ENCODE peak calls at places on chromosomes 2 and 18, in nine cellular contexts. B is substantia nigra; E is AML-193; W is HEK293T; H is stimulated activated CD4-positive, alpha-beta T cell treated with anti-CD3 and anti-CD28 coated beads, TNF-alpha, amount 100 ng/mL, for 1 hour; S is Daoy; P is HS-5; X is NCI-H524; J is type B pancreatic cell. Z is an unnamed sample.

GRCh38 chr18:79625195-79625923 is 54.2 kb upstream of the CTDP1 start:
- DNase-seq in H (no peak), P (no peak), X (no peak), S (no peak), W (no peak), E (peak), B (no peak), J (no peak), Z (no peak)

GRCh38 chr2:138032334-138032733 is 68.1 kb downstream of the HNMT start:
- DNase-seq in B (no peak), J (no peak), X (no peak), E (no peak), P (no peak), S (no peak), H (no peak), W (no peak), Z (no peak)

GRCh38 chr2:188601927-188602326 is 310.3 kb downstream of the GULP1 start:
- DNase-seq in J (no peak), H (no peak), E (no peak), W (no peak), P (no peak), S (no peak), B (no peak), X (no peak), Z (no peak)

GRCh38 chr2:118443596-118443995 is 355.3 kb downstream of the INSIG2 start:
- DNase-seq in E (no peak), H (no peak), X (no peak), W (no peak), S (peak), B (no peak), P (peak), J (no peak), Z (no peak)

GRCh38 chr2:25161055-25161781 is 7.2 kb downstream of the POMC start:
- DNase-seq in J (no peak), S (no peak), H (peak), W (no peak), P (no peak), B (peak), E (no peak), X (no peak), Z (no peak)

GRCh38 chr2:69615078-69615630 is 28.4 kb downstream of the AAK1 start:
- DNase-seq in J (no peak), S (peak), H (no peak), P (no peak), E (no peak), B (no peak), X (no peak), W (no peak), Z (no peak)

GRCh38 chr2:191386938-191387536 is 141.8 kb downstream of the MYO1B start:
- DNase-seq in X (no peak), E (no peak), J (no peak), B (no peak), P (peak), H (no peak), W (no peak), S (peak), Z (no peak)

GRCh38 chr18:54883816-54884604 is 55.7 kb downstream of the RAB27B start:
- DNase-seq in X (no peak), W (no peak), E (no peak), H (no peak), P (no peak), B (no peak), S (no peak), J (no peak), Z (no peak)

GRCh38 chr2:148184967-148185366 is 164.1 kb downstream of the MBD5 start:
- DNase-seq in E (no peak), W (no peak), P (no peak), S (no peak), X (no peak), J (no peak), H (no peak), B (no peak), Z (no peak)

GRCh38 chr2:15337996-15338666 is 223.0 kb downstream of the NBAS start:
- DNase-seq in E (no peak), P (no peak), W (no peak), H (no peak), S (peak), B (no peak), J (no peak), X (no peak), Z (no peak)

GRCh38 chr2:205692095-205692494 is 9.8 kb downstream of the NRP2 start:
- DNase-seq in E (no peak), W (no peak), B (no peak), S (peak), P (no peak), H (no peak), J (no peak), X (no peak), Z (no peak)

GRCh38 chr2:200367155-200367554 is 60.7 kb downstream of the SPATS2L start:
- DNase-seq in X (no peak), P (no peak), H (no peak), S (no peak), B (no peak), J (no peak), E (peak), W (no peak), Z (no peak)

GRCh38 chr2:191885650-191886049 is 38.8 kb upstream of the CAVIN2 start:
- DNase-seq in B (no peak), E (no peak), H (no peak), S (no peak), P (no peak), X (no peak), J (no peak), W (no peak), Z (no peak)

GRCh38 chr2:154706660-154707059 is 8.2 kb downstream of the KCNJ3 start:
- DNase-seq in W (no peak), J (no peak), H (no peak), E (no peak), S (no peak), B (no peak), X (peak), P (no peak), Z (no peak)

GRCh38 chr2:73068147-73068546 is 3.4 kb downstream of the SFXN5 start:
- DNase-seq in J (no peak), H (no peak), P (no peak), E (no peak), W (no peak), X (no peak), B (no peak), S (no peak), Z (no peak)

GRCh38 chr18:57806891-57807280 is 3.8 kb upstream of the ATP8B1 start:
- DNase-seq in P (peak), X (no peak), J (no peak), E (no peak), S (peak), B (no peak), H (no peak), W (no peak), Z (no peak)

GRCh38 chr18:61901334-61901986 is 8.7 kb upstream of the RNF152 start:
- DNase-seq in X (peak), H (no peak), J (no peak), P (no peak), B (no peak), E (peak), S (peak), W (peak), Z (peak)

GRCh38 chr2:181025004-181025403 is 44.6 kb downstream of the UBE2E3 start:
- DNase-seq in P (no peak), S (no peak), J (no peak), W (no peak), X (peak), E (no peak), B (no peak), H (no peak), Z (no peak)

GRCh38 chr2:185811580-185811979 is 73.0 kb downstream of the FSIP2 start:
- DNase-seq in E (no peak), B (no peak), W (no peak), X (no peak), J (no peak), H (no peak), S (no peak), P (no peak), Z (no peak)

GRCh38 chr2:177886824-177887223 is 185.8 kb downstream of the PDE11A start:
- DNase-seq in H (no peak), W (no peak), B (no peak), X (no peak), S (no peak), J (no peak), P (no peak), E (no peak), Z (no peak)

GRCh38 chr2:55718165-55719008 is 24.7 kb upstream of the PNPT1 start:
- DNase-seq in S (peak), P (peak), X (peak), W (peak), J (no peak), E (peak), H (no peak), B (no peak), Z (peak)

GRCh38 chr2:37379881-37380296 is 35.5 kb downstream of the QPCT start:
- DNase-seq in E (no peak), P (no peak), X (no peak), B (no peak), W (no peak), S (no peak), H (no peak), J (no peak), Z (no peak)

GRCh38 chr2:217394510-217395351 is 534.9 kb upstream of the TNP1 start:
- DNase-seq in E (no peak), H (no peak), S (peak), P (no peak), B (no peak), W (no peak), X (no peak), J (no peak), Z (no peak)

GRCh38 chr18:27540126-27540525 is 355.0 kb upstream of the CHST9 start:
- DNase-seq in J (no peak), X (no peak), P (no peak), S (no peak), W (peak), E (no peak), B (no peak), H (no peak), Z (no peak)

GRCh38 chr2:15425707-15426106 is 135.4 kb downstream of the NBAS start:
- DNase-seq in P (no peak), B (no peak), S (no peak), X (no peak), W (no peak), J (no peak), E (no peak), H (no peak), Z (no peak)

GRCh38 chr2:227010433-227010832 is 153.6 kb downstream of the COL4A4 start:
- DNase-seq in B (no peak), J (no peak), H (no peak), X (no peak), W (no peak), E (no peak), S (no peak), P (no peak), Z (no peak)

GRCh38 chr2:119523959-119524694 is at the start of gene SCTR:
- DNase-seq in P (no peak), B (no peak), X (peak), H (no peak), S (no peak), J (no peak), W (no peak), E (no peak), Z (peak)